ENCODE peak calls at places on chromosomes 6 and 20, in seven cellular contexts. One of them, this sample, is unnamed.

GRCh38 chr6:27176096-27176495 is 71.4 kb upstream of the PRSS16 start:
- DNase-seq in HCEC 1CT: no peak
- DNase-seq in GM23248: peak
- DNase-seq in activated T-cell treated with anti-CD3 and anti-CD28 coated beads for 1 hour: no peak
- DNase-seq in GM13977: peak
- DNase-seq in iris pigment epithelial cell: no peak
- DNase-seq in SJCRH30: peak
- DNase-seq in this sample: no peak

GRCh38 chr6:167799033-167799933 is 27.4 kb upstream of the AFDN start:
- DNase-seq in activated T-cell treated with anti-CD3 and anti-CD28 coated beads for 1 hour: no peak
- DNase-seq in SJCRH30: peak
- DNase-seq in GM23248: peak
- DNase-seq in iris pigment epithelial cell: no peak
- DNase-seq in HCEC 1CT: no peak
- DNase-seq in GM13977: no peak
- DNase-seq in this sample: no peak

GRCh38 chr20:41427833-41428232 is 61.2 kb upstream of the EMILIN3 start:
- DNase-seq in activated T-cell treated with anti-CD3 and anti-CD28 coated beads for 1 hour: no peak
- DNase-seq in GM13977: no peak
- DNase-seq in iris pigment epithelial cell: no peak
- DNase-seq in SJCRH30: no peak
- DNase-seq in GM23248: no peak
- DNase-seq in HCEC 1CT: no peak
- DNase-seq in this sample: no peak

GRCh38 chr20:49700411-49701185 is 13.1 kb downstream of the B4GALT5 start:
- DNase-seq in iris pigment epithelial cell: peak
- DNase-seq in GM23248: peak
- DNase-seq in GM13977: no peak
- DNase-seq in activated T-cell treated with anti-CD3 and anti-CD28 coated beads for 1 hour: no peak
- DNase-seq in SJCRH30: peak
- DNase-seq in HCEC 1CT: peak
- DNase-seq in this sample: no peak

GRCh38 chr20:57082546-57082945 is 183.9 kb downstream of the BMP7 start:
- DNase-seq in iris pigment epithelial cell: no peak
- DNase-seq in GM13977: no peak
- DNase-seq in HCEC 1CT: no peak
- DNase-seq in GM23248: no peak
- DNase-seq in activated T-cell treated with anti-CD3 and anti-CD28 coated beads for 1 hour: no peak
- DNase-seq in SJCRH30: no peak
- DNase-seq in this sample: no peak

GRCh38 chr20:41181567-41181966 is 44.2 kb downstream of the PLCG1 start:
- DNase-seq in GM13977: no peak
- DNase-seq in GM23248: no peak
- DNase-seq in activated T-cell treated with anti-CD3 and anti-CD28 coated beads for 1 hour: no peak
- DNase-seq in iris pigment epithelial cell: no peak
- DNase-seq in HCEC 1CT: no peak
- DNase-seq in SJCRH30: no peak
- DNase-seq in this sample: no peak

GRCh38 chr6:70734979-70735378 is 67.3 kb downstream of the SMAP1 start:
- DNase-seq in HCEC 1CT: no peak
- DNase-seq in GM13977: no peak
- DNase-seq in activated T-cell treated with anti-CD3 and anti-CD28 coated beads for 1 hour: no peak
- DNase-seq in GM23248: no peak
- DNase-seq in SJCRH30: no peak
- DNase-seq in iris pigment epithelial cell: no peak
- DNase-seq in this sample: no peak

GRCh38 chr6:38584731-38585130 is 55.0 kb downstream of the BTBD9 start:
- DNase-seq in SJCRH30: no peak
- DNase-seq in GM13977: no peak
- DNase-seq in HCEC 1CT: no peak
- DNase-seq in activated T-cell treated with anti-CD3 and anti-CD28 coated beads for 1 hour: no peak
- DNase-seq in GM23248: peak
- DNase-seq in iris pigment epithelial cell: no peak
- DNase-seq in this sample: no peak

GRCh38 chr6:54195637-54196036 is 84.4 kb downstream of the MLIP start:
- DNase-seq in iris pigment epithelial cell: no peak
- DNase-seq in activated T-cell treated with anti-CD3 and anti-CD28 coated beads for 1 hour: no peak
- DNase-seq in HCEC 1CT: no peak
- DNase-seq in GM23248: no peak
- DNase-seq in GM13977: no peak
- DNase-seq in SJCRH30: no peak
- DNase-seq in this sample: no peak

GRCh38 chr6:5085638-5086293 is 625 bp downstream of the PPP1R3G start:
- DNase-seq in GM23248: peak
- DNase-seq in HCEC 1CT: no peak
- DNase-seq in GM13977: peak
- DNase-seq in iris pigment epithelial cell: peak
- DNase-seq in SJCRH30: peak
- DNase-seq in activated T-cell treated with anti-CD3 and anti-CD28 coated beads for 1 hour: no peak
- DNase-seq in this sample: peak

GRCh38 chr6:816510-817084 is 123.7 kb upstream of the EXOC2 start:
- DNase-seq in iris pigment epithelial cell: no peak
- DNase-seq in HCEC 1CT: no peak
- DNase-seq in GM13977: no peak
- DNase-seq in GM23248: no peak
- DNase-seq in SJCRH30: no peak
- DNase-seq in activated T-cell treated with anti-CD3 and anti-CD28 coated beads for 1 hour: no peak
- DNase-seq in this sample: no peak